ENCODE peak calls at places on chromosome 14, in nine cellular contexts. C is uterus, R is mammary epithelial cell, D is endothelial cell, Y is Ammon's horn, K is astrocyte of the hippocampus, M is sciatic nerve, B is astrocyte of the spinal cord, S is Calu3. V is an unnamed sample.

GRCh38 chr14:76782885-76783566 is 21.8 kb downstream of the VASH1 start:
- DNase-seq in B (peak; percentile 29), S (no peak), D (no peak), M (peak; percentile 59), K (no peak), C (no peak), Y (no peak), R (no peak), V (no peak)

GRCh38 chr14:92897922-92898599 is 24.9 kb upstream of the CHGA start:
- DNase-seq in D (no peak), S (no peak), Y (no peak), M (no peak), R (no peak), K (no peak), C (no peak), B (no peak), V (no peak)

GRCh38 chr14:102275866-102276265 is 29.1 kb downstream of the MOK start:
- DNase-seq in Y (no peak), K (no peak), R (no peak), D (no peak), C (no peak), S (no peak), B (no peak), M (no peak), V (no peak)

GRCh38 chr14:74634481-74634880 is 22.4 kb upstream of the LTBP2 start:
- DNase-seq in R (no peak), C (no peak), D (no peak), Y (no peak), K (peak; percentile 53), M (no peak), B (no peak), S (no peak), V (no peak)

GRCh38 chr14:66539034-66539433 is 31.1 kb downstream of the GPHN start:
- DNase-seq in K (peak; percentile 2), S (no peak), R (no peak), M (no peak), Y (peak; percentile 3), D (no peak), B (no peak), C (no peak), V (no peak)

GRCh38 chr14:59187802-59188460 is 536 bp upstream of the DAAM1 start:
- DNase-seq in C (no peak), R (no peak), S (no peak), M (peak; percentile 60), K (no peak), B (no peak), D (peak; percentile 35), Y (no peak), V (no peak)

GRCh38 chr14:93044116-93044515 is 71.6 kb downstream of the ITPK1 start:
- DNase-seq in C (no peak), K (peak; percentile 24), R (peak; percentile 74), D (no peak), M (no peak), Y (no peak), B (no peak), S (peak; percentile 63), V (no peak)

GRCh38 chr14:77151918-77152588 is 10.5 kb upstream of the ZDHHC22 start:
- DNase-seq in C (no peak), B (no peak), D (no peak), K (peak; percentile 26), Y (no peak), R (peak; percentile 20), S (no peak), M (no peak), V (no peak)

GRCh38 chr14:57692671-57693070 is 173.2 kb downstream of the SLC35F4 start:
- DNase-seq in S (peak; percentile 4), B (peak; percentile 74), C (no peak), Y (no peak), M (no peak), R (peak; percentile 41), K (peak; percentile 71), D (no peak), V (peak; percentile 83)

GRCh38 chr14:76763362-76764041 is 2.2 kb downstream of the VASH1 start:
- DNase-seq in C (no peak), K (no peak), R (no peak), Y (peak; percentile 79), B (no peak), D (no peak), S (no peak), M (no peak), V (no peak)

GRCh38 chr14:96126339-96126770 is 78.3 kb upstream of the BDKRB2 start:
- DNase-seq in M (no peak), B (no peak), Y (no peak), K (no peak), R (no peak), S (no peak), D (peak; percentile 19), C (no peak), V (peak; percentile 46)

GRCh38 chr14:69858801-69859200 is 20.4 kb upstream of the SMOC1 start:
- DNase-seq in D (no peak), K (no peak), M (no peak), Y (no peak), S (no peak), R (no peak), C (no peak), B (no peak), V (no peak)

GRCh38 chr14:61188936-61189808 is 92.0 kb downstream of the TMEM30B start:
- DNase-seq in S (peak; percentile 83), M (peak; percentile 87), Y (peak; percentile 12), D (peak; percentile 63), R (no peak), B (peak; percentile 90), K (peak; percentile 81), C (peak; percentile 65), V (peak; percentile 81)